ENCODE peak calls at places on chromosome 4, in seven cellular contexts. N is COR-L47, C is progenitor cell of endocrine pancreas, U is M059J, B is fibroblast of lung, L is right lobe of liver, K is pancreas. V is an unnamed sample.

GRCh38 chr4:118373614-118374255 is 20.9 kb upstream of the PRSS12 start:
- DNase-seq in N (no peak), C (no peak), U (no peak), B (peak; percentile 33), L (no peak), K (no peak), V (no peak)

GRCh38 chr4:8534601-8535000 is 45.6 kb upstream of the GPR78 start:
- DNase-seq in N (no peak), C (no peak), U (no peak), B (no peak), L (no peak), K (no peak), V (no peak)

GRCh38 chr4:7254736-7255487 is 62.6 kb downstream of the SORCS2 start:
- DNase-seq in N (no peak), C (no peak), U (no peak), B (no peak), L (no peak), K (no peak), V (no peak)

GRCh38 chr4:164252286-164252685 is 501.6 kb upstream of the SMIM31 start:
- DNase-seq in N (no peak), C (no peak), U (peak; percentile 37), B (peak; percentile 32), L (no peak), K (no peak), V (no peak)

GRCh38 chr4:168124008-168124641 is 31.8 kb downstream of the ANXA10 start:
- DNase-seq in N (no peak), C (no peak), U (peak; percentile 48), B (peak; percentile 67), L (no peak), K (no peak), V (no peak)

GRCh38 chr4:66956426-66956825 is 588.9 kb downstream of the CENPC start:
- DNase-seq in N (no peak), C (no peak), U (no peak), B (no peak), L (peak; percentile 38), K (no peak), V (no peak)

GRCh38 chr4:119490335-119490734 is 138.3 kb downstream of the PDE5A start:
- DNase-seq in N (no peak), C (no peak), U (peak; percentile 31), B (peak; percentile 23), L (no peak), K (no peak), V (no peak)

GRCh38 chr4:159279084-159279483 is 176.2 kb downstream of the RAPGEF2 start:
- DNase-seq in N (no peak), C (no peak), U (no peak), B (no peak), L (no peak), K (no peak), V (no peak)

GRCh38 chr4:156113138-156113537 is 159.5 kb upstream of the CTSO start:
- DNase-seq in N (peak; percentile 32), C (no peak), U (peak; percentile 39), B (peak; percentile 18), L (no peak), K (no peak), V (no peak)

GRCh38 chr4:87543835-87544461 is 14.8 kb upstream of the SPARCL1 start:
- DNase-seq in N (peak; percentile 17), C (no peak), U (peak; percentile 46), B (peak; percentile 58), L (no peak), K (no peak), V (no peak)

GRCh38 chr4:5984843-5985242 is 33.4 kb downstream of the C4orf50 start:
- DNase-seq in N (no peak), C (no peak), U (no peak), B (no peak), L (no peak), K (no peak), V (no peak)

GRCh38 chr4:138522366-138522765 is 280.2 kb upstream of the SLC7A11 start:
- DNase-seq in N (peak; percentile 45), C (no peak), U (peak; percentile 12), B (peak; percentile 6), L (no peak), K (no peak), V (no peak)

GRCh38 chr4:122899682-122900081 is 22.7 kb downstream of the NUDT6 start:
- DNase-seq in N (no peak), C (no peak), U (no peak), B (no peak), L (no peak), K (no peak), V (no peak)

GRCh38 chr4:64857198-64857597 is 447.9 kb upstream of the TECRL start:
- DNase-seq in N (no peak), C (no peak), U (no peak), B (peak; percentile 59), L (no peak), K (no peak), V (no peak)

GRCh38 chr4:187504974-187505797 is 490.4 kb upstream of the ZFP42 start:
- DNase-seq in N (no peak), C (no peak), U (no peak), B (no peak), L (no peak), K (no peak), V (no peak)

GRCh38 chr4:7074423-7074822 is 6.6 kb upstream of the GRPEL1 start:
- DNase-seq in N (no peak), C (no peak), U (peak; percentile 82), B (peak; percentile 19), L (no peak), K (no peak), V (no peak)

GRCh38 chr4:93764647-93765246 is 63.8 kb upstream of the ATOH1 start:
- DNase-seq in N (peak; percentile 35), C (no peak), U (peak; percentile 36), B (peak; percentile 21), L (no peak), K (no peak), V (no peak)

GRCh38 chr4:52028970-52029369 is 8.8 kb upstream of the LRRC66 start:
- DNase-seq in N (no peak), C (no peak), U (peak; percentile 88), B (peak; percentile 85), L (no peak), K (no peak), V (no peak)

GRCh38 chr4:184792334-184792733 is 33.4 kb downstream of the ACSL1 start:
- DNase-seq in N (no peak), C (no peak), U (peak; percentile 13), B (peak; percentile 50), L (no peak), K (no peak), V (no peak)

GRCh38 chr4:186102931-186103330 is 1.6 kb upstream of the FAM149A start:
- DNase-seq in N (no peak), C (no peak), U (no peak), B (no peak), L (no peak), K (no peak), V (no peak)

GRCh38 chr4:56730097-56730496 is 49.0 kb upstream of the HOPX start:
- DNase-seq in N (no peak), C (no peak), U (no peak), B (no peak), L (no peak), K (no peak), V (no peak)

GRCh38 chr4:10656988-10657387 is 27.6 kb downstream of the CLNK start:
- DNase-seq in N (no peak), C (no peak), U (peak; percentile 70), B (peak; percentile 75), L (no peak), K (no peak), V (no peak)

GRCh38 chr4:41483771-41484170 is 54.2 kb upstream of the LIMCH1 start:
- DNase-seq in N (no peak), C (no peak), U (no peak), B (no peak), L (no peak), K (no peak), V (no peak)